ENCODE peak calls at places on chromosomes 16 and 17, in six cellular contexts. One of them, this sample, is unnamed.

GRCh38 chr16:81684242-81684837 is 94.8 kb upstream of the PLCG2 start:
- DNase-seq in activated T-cell treated with anti-CD3 and anti-CD28 coated beads for 4 hours: no peak
- DNase-seq in lower leg skin: no peak
- DNase-seq in effector memory CD4-positive, alpha-beta T cell: no peak
- DNase-seq in cardiac fibroblast: no peak
- DNase-seq in astrocyte: no peak
- DNase-seq in this sample: no peak

GRCh38 chr16:51763072-51763658 is 612.1 kb upstream of the SALL1 start:
- DNase-seq in activated T-cell treated with anti-CD3 and anti-CD28 coated beads for 4 hours: no peak
- DNase-seq in lower leg skin: no peak
- DNase-seq in astrocyte: no peak
- DNase-seq in cardiac fibroblast: no peak
- DNase-seq in effector memory CD4-positive, alpha-beta T cell: no peak
- DNase-seq in this sample: no peak

GRCh38 chr16:57029161-57030160 is 40.1 kb downstream of the NLRC5 start:
- DNase-seq in astrocyte: peak; percentile 89
- DNase-seq in lower leg skin: no peak
- DNase-seq in effector memory CD4-positive, alpha-beta T cell: no peak
- DNase-seq in activated T-cell treated with anti-CD3 and anti-CD28 coated beads for 4 hours: no peak
- DNase-seq in cardiac fibroblast: no peak
- DNase-seq in this sample: peak; percentile 66

GRCh38 chr16:66899945-66900688 is 18.6 kb downstream of the CDH16 start:
- DNase-seq in effector memory CD4-positive, alpha-beta T cell: no peak
- DNase-seq in lower leg skin: peak; percentile 56
- DNase-seq in activated T-cell treated with anti-CD3 and anti-CD28 coated beads for 4 hours: no peak
- DNase-seq in cardiac fibroblast: peak; percentile 80
- DNase-seq in astrocyte: peak; percentile 35
- DNase-seq in this sample: peak; percentile 91

GRCh38 chr17:60971515-60972369 is 294.1 kb downstream of the BCAS3 start:
- DNase-seq in astrocyte: peak; percentile 39
- DNase-seq in lower leg skin: no peak
- DNase-seq in effector memory CD4-positive, alpha-beta T cell: no peak
- DNase-seq in cardiac fibroblast: peak; percentile 66
- DNase-seq in activated T-cell treated with anti-CD3 and anti-CD28 coated beads for 4 hours: no peak
- DNase-seq in this sample: peak; percentile 59

GRCh38 chr17:8857919-8858318 is 9.6 kb downstream of the PIK3R6 start:
- DNase-seq in cardiac fibroblast: peak; percentile 64
- DNase-seq in activated T-cell treated with anti-CD3 and anti-CD28 coated beads for 4 hours: no peak
- DNase-seq in effector memory CD4-positive, alpha-beta T cell: no peak
- DNase-seq in lower leg skin: no peak
- DNase-seq in astrocyte: peak; percentile 64
- DNase-seq in this sample: no peak

GRCh38 chr17:13952252-13952721 is 117.0 kb upstream of the COX10 start:
- DNase-seq in astrocyte: no peak
- DNase-seq in cardiac fibroblast: no peak
- DNase-seq in activated T-cell treated with anti-CD3 and anti-CD28 coated beads for 4 hours: no peak
- DNase-seq in effector memory CD4-positive, alpha-beta T cell: no peak
- DNase-seq in lower leg skin: no peak
- DNase-seq in this sample: no peak

GRCh38 chr16:70646260-70647241 is at the start of gene IL34:
- DNase-seq in effector memory CD4-positive, alpha-beta T cell: no peak
- DNase-seq in lower leg skin: no peak
- DNase-seq in activated T-cell treated with anti-CD3 and anti-CD28 coated beads for 4 hours: no peak
- DNase-seq in astrocyte: peak; percentile 14
- DNase-seq in cardiac fibroblast: peak; percentile 51
- DNase-seq in this sample: no peak

GRCh38 chr16:51952500-51952899 is 594.4 kb downstream of the TOX3 start:
- DNase-seq in lower leg skin: no peak
- DNase-seq in cardiac fibroblast: no peak
- DNase-seq in effector memory CD4-positive, alpha-beta T cell: no peak
- DNase-seq in activated T-cell treated with anti-CD3 and anti-CD28 coated beads for 4 hours: no peak
- DNase-seq in astrocyte: no peak
- DNase-seq in this sample: peak; percentile 7

GRCh38 chr16:84478172-84478948 is 26.1 kb downstream of the MEAK7 start:
- DNase-seq in lower leg skin: no peak
- DNase-seq in astrocyte: peak; percentile 82
- DNase-seq in effector memory CD4-positive, alpha-beta T cell: no peak
- DNase-seq in activated T-cell treated with anti-CD3 and anti-CD28 coated beads for 4 hours: no peak
- DNase-seq in cardiac fibroblast: peak; percentile 15
- DNase-seq in this sample: peak; percentile 87

GRCh38 chr16:49484454-49484853 is 110.8 kb downstream of the C16orf78 start:
- DNase-seq in cardiac fibroblast: peak; percentile 23
- DNase-seq in lower leg skin: peak; percentile 41
- DNase-seq in effector memory CD4-positive, alpha-beta T cell: no peak
- DNase-seq in activated T-cell treated with anti-CD3 and anti-CD28 coated beads for 4 hours: no peak
- DNase-seq in astrocyte: no peak
- DNase-seq in this sample: no peak

GRCh38 chr16:75208242-75208825 is 1.4 kb upstream of the CTRB2 start:
- DNase-seq in astrocyte: no peak
- DNase-seq in cardiac fibroblast: no peak
- DNase-seq in effector memory CD4-positive, alpha-beta T cell: no peak
- DNase-seq in lower leg skin: no peak
- DNase-seq in activated T-cell treated with anti-CD3 and anti-CD28 coated beads for 4 hours: no peak
- DNase-seq in this sample: no peak

GRCh38 chr16:59973966-59974365 is 1239.8 kb upstream of the GOT2 start:
- DNase-seq in effector memory CD4-positive, alpha-beta T cell: no peak
- DNase-seq in cardiac fibroblast: no peak
- DNase-seq in lower leg skin: no peak
- DNase-seq in astrocyte: peak; percentile 33
- DNase-seq in activated T-cell treated with anti-CD3 and anti-CD28 coated beads for 4 hours: no peak
- DNase-seq in this sample: no peak

GRCh38 chr16:82197540-82198240 is 27.7 kb upstream of the MPHOSPH6 start:
- DNase-seq in cardiac fibroblast: peak; percentile 67
- DNase-seq in astrocyte: no peak
- DNase-seq in activated T-cell treated with anti-CD3 and anti-CD28 coated beads for 4 hours: no peak
- DNase-seq in lower leg skin: peak; percentile 24
- DNase-seq in effector memory CD4-positive, alpha-beta T cell: no peak
- DNase-seq in this sample: peak; percentile 46

GRCh38 chr17:39617446-39618251 is 9.1 kb upstream of the PPP1R1B start:
- DNase-seq in astrocyte: no peak
- DNase-seq in lower leg skin: peak; percentile 42
- DNase-seq in effector memory CD4-positive, alpha-beta T cell: peak; percentile 27
- DNase-seq in activated T-cell treated with anti-CD3 and anti-CD28 coated beads for 4 hours: peak; percentile 40
- DNase-seq in cardiac fibroblast: peak; percentile 74
- DNase-seq in this sample: peak; percentile 30

GRCh38 chr17:3920940-3921852 is 4.9 kb upstream of the P2RX1 start:
- DNase-seq in lower leg skin: no peak
- DNase-seq in activated T-cell treated with anti-CD3 and anti-CD28 coated beads for 4 hours: no peak
- DNase-seq in astrocyte: no peak
- DNase-seq in cardiac fibroblast: no peak
- DNase-seq in effector memory CD4-positive, alpha-beta T cell: no peak
- DNase-seq in this sample: no peak

GRCh38 chr17:602436-602835 is 112.2 kb downstream of the VPS53 start:
- DNase-seq in activated T-cell treated with anti-CD3 and anti-CD28 coated beads for 4 hours: no peak
- DNase-seq in astrocyte: no peak
- DNase-seq in cardiac fibroblast: no peak
- DNase-seq in effector memory CD4-positive, alpha-beta T cell: no peak
- DNase-seq in lower leg skin: no peak
- DNase-seq in this sample: peak; percentile 95

GRCh38 chr17:57902800-57903759 is 52.1 kb downstream of the CUEDC1 start:
- DNase-seq in astrocyte: peak; percentile 87
- DNase-seq in lower leg skin: peak; percentile 79
- DNase-seq in effector memory CD4-positive, alpha-beta T cell: no peak
- DNase-seq in activated T-cell treated with anti-CD3 and anti-CD28 coated beads for 4 hours: no peak
- DNase-seq in cardiac fibroblast: peak; percentile 87
- DNase-seq in this sample: peak; percentile 76

GRCh38 chr16:59067207-59067606 is 333.1 kb upstream of the GOT2 start:
- DNase-seq in activated T-cell treated with anti-CD3 and anti-CD28 coated beads for 4 hours: no peak
- DNase-seq in astrocyte: no peak
- DNase-seq in effector memory CD4-positive, alpha-beta T cell: no peak
- DNase-seq in lower leg skin: no peak
- DNase-seq in cardiac fibroblast: no peak
- DNase-seq in this sample: peak; percentile 2

GRCh38 chr17:48925991-48926342 is 17.8 kb downstream of the UBE2Z start:
- DNase-seq in astrocyte: no peak
- DNase-seq in cardiac fibroblast: no peak
- DNase-seq in lower leg skin: no peak
- DNase-seq in effector memory CD4-positive, alpha-beta T cell: no peak
- DNase-seq in activated T-cell treated with anti-CD3 and anti-CD28 coated beads for 4 hours: no peak
- DNase-seq in this sample: no peak

GRCh38 chr16:11327277-11328171 is 17.7 kb upstream of the RMI2 start:
- DNase-seq in astrocyte: no peak
- DNase-seq in activated T-cell treated with anti-CD3 and anti-CD28 coated beads for 4 hours: no peak
- DNase-seq in cardiac fibroblast: peak; percentile 37
- DNase-seq in lower leg skin: no peak
- DNase-seq in effector memory CD4-positive, alpha-beta T cell: no peak
- DNase-seq in this sample: no peak

This sample was measured in amniotic epithelial cell.